ENCODE peak calls at places on chromosomes 12 and 14, in eight cellular contexts. Z, W, K, F, T, B, O and L are unnamed samples.

GRCh38 chr14:54148251-54148650 is 191.6 kb upstream of the BMP4 start:
- DNase-seq in Z (peak; percentile 28), W (no peak), K (no peak), F (no peak), T (no peak), B (no peak), O (peak; percentile 15), L (no peak)

GRCh38 chr14:22438742-22439141 is 150.3 kb downstream of the DAD1 start:
- DNase-seq in Z (no peak), W (no peak), K (no peak), F (no peak), T (no peak), B (no peak), O (no peak), L (no peak)

GRCh38 chr12:52496054-52496453 is 3.0 kb upstream of the KRT6A start:
- DNase-seq in Z (peak; percentile 36), W (peak; percentile 4), K (no peak), F (no peak), T (no peak), B (no peak), O (no peak), L (no peak)

GRCh38 chr14:82963756-82964155 is 1430.1 kb upstream of the SEL1L start:
- DNase-seq in Z (no peak), W (no peak), K (no peak), F (no peak), T (no peak), B (no peak), O (no peak), L (no peak)

GRCh38 chr12:78210894-78211302 is 380.2 kb downstream of the NAV3 start:
- DNase-seq in Z (peak; percentile 86), W (peak; percentile 76), K (no peak), F (no peak), T (no peak), B (no peak), O (peak; percentile 59), L (no peak)

GRCh38 chr14:91830777-91831176 is 36.6 kb downstream of the TC2N start:
- DNase-seq in Z (no peak), W (no peak), K (no peak), F (peak; percentile 62), T (no peak), B (no peak), O (no peak), L (no peak)

GRCh38 chr14:92690171-92691011 is 58.0 kb downstream of the LGMN start:
- DNase-seq in Z (peak; percentile 65), W (peak; percentile 46), K (no peak), F (no peak), T (no peak), B (peak; percentile 36), O (peak; percentile 50), L (no peak)

GRCh38 chr14:57066887-57067513 is 201.7 kb downstream of the EXOC5 start:
- DNase-seq in Z (peak; percentile 17), W (no peak), K (peak; percentile 2), F (no peak), T (no peak), B (peak; percentile 71), O (peak; percentile 10), L (peak; percentile 23)

GRCh38 chr12:288687-289086 is 26.1 kb upstream of the SLC6A13 start:
- DNase-seq in Z (peak; percentile 62), W (peak; percentile 78), K (no peak), F (no peak), T (no peak), B (no peak), O (peak; percentile 19), L (no peak)

GRCh38 chr14:72416892-72417291 is 477.0 kb downstream of the DPF3 start:
- DNase-seq in Z (no peak), W (no peak), K (no peak), F (peak; percentile 12), T (no peak), B (no peak), O (no peak), L (no peak)

GRCh38 chr12:51706206-51706605 is 115.2 kb downstream of the SCN8A start:
- DNase-seq in Z (no peak), W (no peak), K (no peak), F (no peak), T (no peak), B (no peak), O (no peak), L (no peak)

GRCh38 chr12:46562625-46563228 is 190.2 kb upstream of the SLC38A2 start:
- DNase-seq in Z (peak; percentile 98), W (peak; percentile 94), K (no peak), F (no peak), T (no peak), B (no peak), O (peak; percentile 81), L (no peak)

GRCh38 chr12:94082690-94083089 is 65.7 kb upstream of the PLXNC1 start:
- DNase-seq in Z (no peak), W (no peak), K (no peak), F (no peak), T (no peak), B (no peak), O (no peak), L (no peak)

GRCh38 chr12:43147893-43148292 is 404.1 kb downstream of the ADAMTS20 start:
- DNase-seq in Z (peak; percentile 25), W (no peak), K (no peak), F (no peak), T (no peak), B (no peak), O (peak; percentile 15), L (no peak)

GRCh38 chr12:117334855-117335587 is 26.4 kb downstream of the NOS1 start:
- DNase-seq in Z (no peak), W (no peak), K (no peak), F (no peak), T (no peak), B (no peak), O (no peak), L (no peak)

GRCh38 chr14:58297412-58297761 is 968 bp upstream of the ARID4A start:
- DNase-seq in Z (no peak), W (peak; percentile 65), K (no peak), F (no peak), T (no peak), B (peak; percentile 34), O (peak; percentile 85), L (no peak)

GRCh38 chr12:113237748-113238147 is 16.5 kb downstream of the TPCN1 start:
- DNase-seq in Z (no peak), W (no peak), K (no peak), F (no peak), T (no peak), B (no peak), O (no peak), L (no peak)

GRCh38 chr12:3204143-3204542 is 127.0 kb downstream of the TSPAN9 start:
- DNase-seq in Z (no peak), W (no peak), K (no peak), F (no peak), T (no peak), B (no peak), O (no peak), L (peak; percentile 24)